ENCODE peak calls at places on chromosomes 12 and 14, in nine cellular contexts. One of them, this sample, is unnamed.

GRCh38 chr14:21093018-21093417 is 5.4 kb downstream of the ZNF219 start:
- DNase-seq in progenitor cell of endocrine pancreas: no peak
- DNase-seq in NCI-H345: no peak
- DNase-seq in foreskin fibroblast: no peak
- DNase-seq in SK-N-DZ: no peak
- DNase-seq in caudate nucleus: no peak
- DNase-seq in GM13977: no peak
- DNase-seq in epithelial cell of esophagus: no peak
- DNase-seq in astrocyte of the spinal cord: no peak
- DNase-seq in this sample: no peak

GRCh38 chr12:39606712-39607423 is 12.7 kb downstream of the ABCD2 start:
- DNase-seq in progenitor cell of endocrine pancreas: no peak
- DNase-seq in NCI-H345: no peak
- DNase-seq in foreskin fibroblast: no peak
- DNase-seq in SK-N-DZ: no peak
- DNase-seq in caudate nucleus: no peak
- DNase-seq in GM13977: no peak
- DNase-seq in epithelial cell of esophagus: peak; percentile 6
- DNase-seq in astrocyte of the spinal cord: no peak
- DNase-seq in this sample: no peak

GRCh38 chr14:81161088-81161487 is 59.7 kb downstream of the GTF2A1 start:
- DNase-seq in progenitor cell of endocrine pancreas: no peak
- DNase-seq in NCI-H345: no peak
- DNase-seq in foreskin fibroblast: no peak
- DNase-seq in SK-N-DZ: no peak
- DNase-seq in caudate nucleus: no peak
- DNase-seq in GM13977: no peak
- DNase-seq in epithelial cell of esophagus: no peak
- DNase-seq in astrocyte of the spinal cord: no peak
- DNase-seq in this sample: no peak

GRCh38 chr14:22521449-22522239 is 67.4 kb downstream of the DAD1 start:
- DNase-seq in progenitor cell of endocrine pancreas: no peak
- DNase-seq in NCI-H345: no peak
- DNase-seq in foreskin fibroblast: no peak
- DNase-seq in SK-N-DZ: no peak
- DNase-seq in caudate nucleus: no peak
- DNase-seq in GM13977: no peak
- DNase-seq in epithelial cell of esophagus: no peak
- DNase-seq in astrocyte of the spinal cord: no peak
- DNase-seq in this sample: no peak

GRCh38 chr12:34244608-34245007 is 222.3 kb downstream of the ALG10 start:
- DNase-seq in progenitor cell of endocrine pancreas: no peak
- DNase-seq in NCI-H345: no peak
- DNase-seq in foreskin fibroblast: no peak
- DNase-seq in SK-N-DZ: no peak
- DNase-seq in caudate nucleus: no peak
- DNase-seq in GM13977: no peak
- DNase-seq in epithelial cell of esophagus: no peak
- DNase-seq in astrocyte of the spinal cord: no peak
- DNase-seq in this sample: no peak

GRCh38 chr12:78797201-78797931 is 67.2 kb upstream of the SYT1 start:
- DNase-seq in progenitor cell of endocrine pancreas: no peak
- DNase-seq in NCI-H345: no peak
- DNase-seq in foreskin fibroblast: peak; percentile 48
- DNase-seq in SK-N-DZ: no peak
- DNase-seq in caudate nucleus: no peak
- DNase-seq in GM13977: no peak
- DNase-seq in epithelial cell of esophagus: peak; percentile 10
- DNase-seq in astrocyte of the spinal cord: peak; percentile 60
- DNase-seq in this sample: no peak

GRCh38 chr12:124399622-124400021 is 104.7 kb downstream of the RFLNA start:
- DNase-seq in progenitor cell of endocrine pancreas: no peak
- DNase-seq in NCI-H345: no peak
- DNase-seq in foreskin fibroblast: peak; percentile 58
- DNase-seq in SK-N-DZ: no peak
- DNase-seq in caudate nucleus: no peak
- DNase-seq in GM13977: peak; percentile 86
- DNase-seq in epithelial cell of esophagus: peak; percentile 33
- DNase-seq in astrocyte of the spinal cord: no peak
- DNase-seq in this sample: no peak

GRCh38 chr14:79294506-79294905 is 916.8 kb downstream of the DIO2 start:
- DNase-seq in progenitor cell of endocrine pancreas: no peak
- DNase-seq in NCI-H345: no peak
- DNase-seq in foreskin fibroblast: no peak
- DNase-seq in SK-N-DZ: no peak
- DNase-seq in caudate nucleus: no peak
- DNase-seq in GM13977: no peak
- DNase-seq in epithelial cell of esophagus: no peak
- DNase-seq in astrocyte of the spinal cord: no peak
- DNase-seq in this sample: no peak

GRCh38 chr12:97016163-97016562 is 109.1 kb downstream of the NEDD1 start:
- DNase-seq in progenitor cell of endocrine pancreas: no peak
- DNase-seq in NCI-H345: no peak
- DNase-seq in foreskin fibroblast: no peak
- DNase-seq in SK-N-DZ: no peak
- DNase-seq in caudate nucleus: no peak
- DNase-seq in GM13977: no peak
- DNase-seq in epithelial cell of esophagus: no peak
- DNase-seq in astrocyte of the spinal cord: no peak
- DNase-seq in this sample: no peak

GRCh38 chr12:30874455-30875313 is 51.9 kb upstream of the TSPAN11 start:
- DNase-seq in progenitor cell of endocrine pancreas: no peak
- DNase-seq in NCI-H345: peak; percentile 84
- DNase-seq in foreskin fibroblast: no peak
- DNase-seq in SK-N-DZ: no peak
- DNase-seq in caudate nucleus: no peak
- DNase-seq in GM13977: no peak
- DNase-seq in epithelial cell of esophagus: no peak
- DNase-seq in astrocyte of the spinal cord: no peak
- DNase-seq in this sample: no peak

GRCh38 chr14:38873923-38874612 is 229.0 kb downstream of the SEC23A start:
- DNase-seq in progenitor cell of endocrine pancreas: no peak
- DNase-seq in NCI-H345: no peak
- DNase-seq in foreskin fibroblast: no peak
- DNase-seq in SK-N-DZ: no peak
- DNase-seq in caudate nucleus: no peak
- DNase-seq in GM13977: no peak
- DNase-seq in epithelial cell of esophagus: no peak
- DNase-seq in astrocyte of the spinal cord: no peak
- DNase-seq in this sample: no peak

GRCh38 chr12:75260316-75260715 is 50.7 kb upstream of the KCNC2 start:
- DNase-seq in progenitor cell of endocrine pancreas: no peak
- DNase-seq in NCI-H345: no peak
- DNase-seq in foreskin fibroblast: no peak
- DNase-seq in SK-N-DZ: no peak
- DNase-seq in caudate nucleus: no peak
- DNase-seq in GM13977: no peak
- DNase-seq in epithelial cell of esophagus: no peak
- DNase-seq in astrocyte of the spinal cord: peak; percentile 18
- DNase-seq in this sample: no peak

GRCh38 chr14:59140441-59140840 is 48.0 kb upstream of the DAAM1 start:
- DNase-seq in progenitor cell of endocrine pancreas: no peak
- DNase-seq in NCI-H345: no peak
- DNase-seq in foreskin fibroblast: no peak
- DNase-seq in SK-N-DZ: no peak
- DNase-seq in caudate nucleus: no peak
- DNase-seq in GM13977: no peak
- DNase-seq in epithelial cell of esophagus: no peak
- DNase-seq in astrocyte of the spinal cord: no peak
- DNase-seq in this sample: no peak

GRCh38 chr14:89955418-89956293 is at the start of gene TDP1:
- DNase-seq in progenitor cell of endocrine pancreas: peak; percentile 97
- DNase-seq in NCI-H345: peak; percentile 95
- DNase-seq in foreskin fibroblast: peak; percentile 98
- DNase-seq in SK-N-DZ: peak; percentile 90
- DNase-seq in caudate nucleus: peak; percentile 97
- DNase-seq in GM13977: peak; percentile 96
- DNase-seq in epithelial cell of esophagus: peak; percentile 98
- DNase-seq in astrocyte of the spinal cord: peak; percentile 97
- DNase-seq in this sample: peak; percentile 73

GRCh38 chr14:67485501-67486095 is 2.9 kb downstream of the TMEM229B start:
- DNase-seq in progenitor cell of endocrine pancreas: no peak
- DNase-seq in NCI-H345: no peak
- DNase-seq in foreskin fibroblast: no peak
- DNase-seq in SK-N-DZ: peak; percentile 40
- DNase-seq in caudate nucleus: no peak
- DNase-seq in GM13977: no peak
- DNase-seq in epithelial cell of esophagus: peak; percentile 12
- DNase-seq in astrocyte of the spinal cord: peak; percentile 19
- DNase-seq in this sample: no peak

GRCh38 chr12:3445127-3445978 is 45.6 kb upstream of the PRMT8 start:
- DNase-seq in progenitor cell of endocrine pancreas: no peak
- DNase-seq in NCI-H345: peak; percentile 18
- DNase-seq in foreskin fibroblast: no peak
- DNase-seq in SK-N-DZ: no peak
- DNase-seq in caudate nucleus: no peak
- DNase-seq in GM13977: no peak
- DNase-seq in epithelial cell of esophagus: no peak
- DNase-seq in astrocyte of the spinal cord: no peak
- DNase-seq in this sample: no peak

GRCh38 chr12:96487214-96487613 is 2.2 kb upstream of the CFAP54 start:
- DNase-seq in progenitor cell of endocrine pancreas: no peak
- DNase-seq in NCI-H345: no peak
- DNase-seq in foreskin fibroblast: peak; percentile 81
- DNase-seq in SK-N-DZ: no peak
- DNase-seq in caudate nucleus: no peak
- DNase-seq in GM13977: no peak
- DNase-seq in epithelial cell of esophagus: peak; percentile 87
- DNase-seq in astrocyte of the spinal cord: peak; percentile 77
- DNase-seq in this sample: no peak

GRCh38 chr14:89625208-89625987 is 208.4 kb upstream of the FOXN3 start:
- DNase-seq in progenitor cell of endocrine pancreas: no peak
- DNase-seq in NCI-H345: peak; percentile 87
- DNase-seq in foreskin fibroblast: no peak
- DNase-seq in SK-N-DZ: peak; percentile 37
- DNase-seq in caudate nucleus: peak; percentile 23
- DNase-seq in GM13977: no peak
- DNase-seq in epithelial cell of esophagus: no peak
- DNase-seq in astrocyte of the spinal cord: peak; percentile 29
- DNase-seq in this sample: no peak

GRCh38 chr14:91415794-91416743 is 1.6 kb downstream of the CCDC88C start:
- DNase-seq in progenitor cell of endocrine pancreas: no peak
- DNase-seq in NCI-H345: peak; percentile 54
- DNase-seq in foreskin fibroblast: no peak
- DNase-seq in SK-N-DZ: no peak
- DNase-seq in caudate nucleus: no peak
- DNase-seq in GM13977: peak; percentile 85
- DNase-seq in epithelial cell of esophagus: peak; percentile 85
- DNase-seq in astrocyte of the spinal cord: no peak
- DNase-seq in this sample: no peak

GRCh38 chr14:20631023-20631820 is 10.3 kb downstream of the OR6S1 start:
- DNase-seq in progenitor cell of endocrine pancreas: no peak
- DNase-seq in NCI-H345: no peak
- DNase-seq in foreskin fibroblast: peak; percentile 76
- DNase-seq in SK-N-DZ: no peak
- DNase-seq in caudate nucleus: no peak
- DNase-seq in GM13977: no peak
- DNase-seq in epithelial cell of esophagus: peak; percentile 62
- DNase-seq in astrocyte of the spinal cord: peak; percentile 58
- DNase-seq in this sample: no peak

GRCh38 chr14:30214456-30215090 is 286.9 kb upstream of the PRKD1 start:
- DNase-seq in progenitor cell of endocrine pancreas: no peak
- DNase-seq in NCI-H345: peak; percentile 61
- DNase-seq in foreskin fibroblast: peak; percentile 85
- DNase-seq in SK-N-DZ: peak; percentile 72
- DNase-seq in caudate nucleus: no peak
- DNase-seq in GM13977: peak; percentile 6
- DNase-seq in epithelial cell of esophagus: peak; percentile 76
- DNase-seq in astrocyte of the spinal cord: peak; percentile 85
- DNase-seq in this sample: peak; percentile 35

GRCh38 chr14:37864861-37865718 is 269.7 kb downstream of the TTC6 start:
- DNase-seq in progenitor cell of endocrine pancreas: no peak
- DNase-seq in NCI-H345: peak; percentile 57
- DNase-seq in foreskin fibroblast: peak; percentile 74
- DNase-seq in SK-N-DZ: no peak
- DNase-seq in caudate nucleus: no peak
- DNase-seq in GM13977: no peak
- DNase-seq in epithelial cell of esophagus: peak; percentile 75
- DNase-seq in astrocyte of the spinal cord: peak; percentile 68
- DNase-seq in this sample: peak; percentile 56

GRCh38 chr14:105309371-105309770 is 5.2 kb upstream of the PACS2 start:
- DNase-seq in progenitor cell of endocrine pancreas: no peak
- DNase-seq in NCI-H345: no peak
- DNase-seq in foreskin fibroblast: no peak
- DNase-seq in SK-N-DZ: no peak
- DNase-seq in caudate nucleus: no peak
- DNase-seq in GM13977: no peak
- DNase-seq in epithelial cell of esophagus: peak; percentile 33
- DNase-seq in astrocyte of the spinal cord: no peak
- DNase-seq in this sample: no peak

GRCh38 chr12:27236498-27236897 is 7.6 kb upstream of the STK38L start:
- DNase-seq in progenitor cell of endocrine pancreas: no peak
- DNase-seq in NCI-H345: no peak
- DNase-seq in foreskin fibroblast: peak; percentile 36
- DNase-seq in SK-N-DZ: no peak
- DNase-seq in caudate nucleus: no peak
- DNase-seq in GM13977: no peak
- DNase-seq in epithelial cell of esophagus: peak; percentile 41
- DNase-seq in astrocyte of the spinal cord: no peak
- DNase-seq in this sample: no peak

GRCh38 chr12:95371571-95371970 is 102.4 kb upstream of the METAP2 start:
- DNase-seq in progenitor cell of endocrine pancreas: no peak
- DNase-seq in NCI-H345: no peak
- DNase-seq in foreskin fibroblast: peak; percentile 22
- DNase-seq in SK-N-DZ: no peak
- DNase-seq in caudate nucleus: no peak
- DNase-seq in GM13977: no peak
- DNase-seq in epithelial cell of esophagus: no peak
- DNase-seq in astrocyte of the spinal cord: no peak
- DNase-seq in this sample: no peak